ENCODE peak calls at places on chromosomes 5 and 9, in four cellular contexts. C is upper lobe of left lung, K is body of pancreas, Y is A549. U is an unnamed sample.

GRCh38 chr5:51242453-51242852 is 140.8 kb upstream of the ISL1 start:
- DNase-seq in K (no peak), Y (no peak), C (no peak), U (no peak)

GRCh38 chr9:37486616-37487544 is 1.1 kb downstream of the POLR1E start:
- DNase-seq in C (no peak), K (peak), Y (no peak), U (peak)

GRCh38 chr5:37722236-37723146 is 117.3 kb downstream of the GDNF start:
- DNase-seq in Y (peak), C (no peak), K (no peak), U (no peak)

GRCh38 chr9:13239208-13239607 is 40.3 kb downstream of the MPDZ start:
- DNase-seq in Y (no peak), K (no peak), C (no peak), U (no peak)

GRCh38 chr9:104961238-104961637 is 33.3 kb upstream of the ABCA1 start:
- DNase-seq in Y (peak), C (peak), K (no peak), U (no peak)

GRCh38 chr9:109586993-109587392 is 88.9 kb upstream of the PTPN3 start:
- DNase-seq in K (no peak), C (no peak), Y (no peak), U (no peak)

GRCh38 chr5:151028717-151029116 is 8.3 kb downstream of the GPX3 start:
- DNase-seq in K (no peak), Y (no peak), C (no peak), U (no peak)

GRCh38 chr9:33250458-33250995 is 10.6 kb downstream of the SPINK4 start:
- DNase-seq in K (no peak), Y (no peak), C (no peak), U (peak)

GRCh38 chr5:9233712-9234111 is 312.2 kb downstream of the SEMA5A start:
- DNase-seq in K (no peak), C (no peak), Y (no peak), U (no peak)

GRCh38 chr9:131674425-131675421 is 65.2 kb downstream of the RAPGEF1 start:
- DNase-seq in K (no peak), Y (no peak), C (no peak), U (no peak)
- TF ChIP-seq POLR2A in K (no peak), Y (no peak), C (no peak), U (no peak)

GRCh38 chr9:15250013-15250412 is 57.0 kb downstream of the TTC39B start:
- DNase-seq in K (no peak), C (no peak), Y (no peak), U (no peak)
- H3K27ac ChIP-seq in K (no peak), C (no peak), Y (no peak), U (peak)

GRCh38 chr9:4305586-4305985 is 5.7 kb upstream of the GLIS3 start:
- DNase-seq in Y (no peak), C (no peak), K (no peak), U (no peak)
- H3K4me3 ChIP-seq in Y (no peak), C (no peak), K (no peak), U (no peak)

DNA sequence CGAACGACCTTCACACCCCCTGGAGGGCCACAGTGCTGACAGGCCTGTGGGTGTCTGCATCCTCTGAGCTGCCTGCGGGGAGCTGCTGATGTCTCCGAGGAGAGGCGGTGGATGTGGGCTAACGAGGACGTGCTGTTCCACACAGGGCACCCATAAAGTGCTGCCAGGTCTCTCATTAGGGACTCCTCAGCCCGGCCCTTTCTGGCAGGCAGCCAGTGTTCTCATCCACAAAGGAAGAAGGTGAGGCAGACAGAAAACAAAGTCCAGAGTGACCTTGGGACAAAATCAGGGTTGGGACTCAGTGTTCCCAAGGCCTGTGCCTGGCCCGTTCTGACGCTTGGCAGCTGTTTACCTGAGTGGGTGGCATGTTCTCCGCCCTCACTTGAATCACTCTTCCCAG is 29.3 kb downstream of the CARTPT start:
- DNase-seq in Y (no peak), C (peak), K (peak), U (peak)
- TF ChIP-seq POLR2A in Y (no peak), C (no peak), K (no peak), U (no peak)

DNA sequence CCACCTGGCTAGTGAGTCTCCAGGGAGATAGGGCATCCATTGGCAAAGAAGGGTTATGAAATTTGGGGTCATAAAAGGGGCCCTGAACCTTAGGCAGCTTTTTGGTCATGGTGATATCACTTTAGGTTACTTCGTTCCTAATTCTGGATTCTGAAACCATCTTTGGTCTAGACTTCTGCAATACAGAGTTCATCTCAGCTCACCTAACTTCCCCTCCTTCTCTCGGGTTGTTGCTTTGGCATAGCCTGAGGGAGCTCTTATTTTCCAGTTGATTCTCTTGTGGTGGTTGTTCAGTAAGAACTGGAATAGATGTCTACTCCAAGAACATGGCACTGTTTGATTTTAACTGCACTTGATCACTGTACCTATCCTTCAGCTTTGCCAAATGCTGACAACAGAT is 148.9 kb upstream of the RUSC2 start:
- DNase-seq in C (no peak), Y (no peak), K (no peak), U (no peak)
- H3K27ac ChIP-seq in C (peak), Y (no peak), K (peak), U (no peak)

DNA sequence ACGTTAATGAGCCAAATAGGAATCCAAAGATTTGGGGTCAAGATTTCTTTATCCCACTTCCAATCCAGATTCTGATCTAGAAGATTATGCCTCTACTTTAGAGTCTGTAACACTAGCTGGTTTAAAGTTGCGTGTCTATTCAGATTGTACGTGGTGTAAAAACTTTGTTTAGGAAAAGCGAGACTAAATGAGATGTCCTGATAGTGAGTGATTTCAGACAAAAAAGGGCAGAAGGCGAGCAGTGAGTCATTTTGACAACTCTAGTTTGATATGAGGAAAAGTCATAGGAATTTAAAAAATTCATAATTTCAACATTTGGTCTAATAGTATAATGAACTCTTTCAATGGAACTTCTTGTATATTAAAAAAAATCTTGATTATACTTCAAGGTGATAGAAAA is 119.6 kb upstream of the KLF9 start:
- DNase-seq in K (no peak), Y (no peak), C (no peak), U (no peak)
- H3K4me3 ChIP-seq in K (no peak), Y (no peak), C (no peak), U (no peak)

DNA sequence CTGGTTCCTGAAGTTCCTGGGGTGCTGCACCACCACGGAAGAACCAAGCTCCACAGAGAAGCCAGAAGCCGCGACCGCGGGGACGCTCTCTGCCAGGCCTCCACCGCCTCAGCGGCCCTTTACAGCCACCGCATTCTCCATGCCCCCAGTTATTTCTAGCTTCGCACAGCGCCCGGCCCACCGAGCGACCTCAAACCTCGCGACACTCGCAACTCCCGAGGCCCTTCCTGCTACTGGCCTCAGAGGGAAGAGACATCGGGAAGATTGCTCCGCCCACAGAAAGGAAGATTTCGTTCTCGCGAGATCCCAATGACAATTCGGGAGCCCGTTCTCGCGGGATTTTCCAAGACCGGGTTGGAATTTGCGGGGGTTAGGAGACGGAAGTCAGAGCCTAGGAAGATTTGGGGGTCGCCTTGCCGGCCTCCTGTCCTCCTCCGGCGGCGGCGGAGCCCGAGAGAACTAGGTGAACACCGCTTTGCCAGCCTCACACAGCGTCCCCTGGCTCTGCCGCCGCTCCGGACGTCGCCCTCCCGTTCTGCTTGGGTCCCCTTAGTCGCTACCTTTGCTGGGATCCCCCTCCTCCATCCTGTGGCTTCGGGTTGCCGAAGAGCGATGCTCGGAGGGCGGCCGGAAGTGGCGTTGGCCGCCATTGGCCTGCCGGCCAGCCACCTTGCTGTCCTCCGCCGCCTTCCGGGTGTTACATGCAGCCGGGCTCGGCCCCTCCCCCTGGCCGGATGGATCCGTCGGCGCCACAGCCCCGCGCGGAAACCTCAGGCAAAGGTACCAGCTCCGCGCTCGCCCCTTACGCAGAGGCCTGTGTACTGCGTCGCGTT is at the start of gene ERCC6L2:
- DNase-seq in K (peak), Y (peak), C (peak), U (peak)
- TF ChIP-seq POLR2A in K (peak), Y (peak), C (no peak), U (peak)